ENCODE peak calls at places on chromosomes 16 and 17, in four cellular contexts. K, R, Q and L are unnamed samples.

GRCh38 chr17:15213381-15214087 is 51.6 kb downstream of the PMP22 start:
- DNase-seq in K (no peak), R (peak; percentile 16), Q (peak; percentile 60), L (no peak)

GRCh38 chr16:64269756-64270155 is 852.1 kb downstream of the CDH11 start:
- DNase-seq in K (no peak), R (peak; percentile 19), Q (no peak), L (no peak)

GRCh38 chr16:31215287-31216115 is 1.4 kb downstream of the PYDC1 start:
- DNase-seq in K (peak; percentile 86), R (peak; percentile 55), Q (peak; percentile 85), L (peak; percentile 92)

GRCh38 chr16:67446968-67447507 is 16.1 kb downstream of the HSD11B2 start:
- DNase-seq in K (no peak), R (no peak), Q (no peak), L (no peak)

GRCh38 chr17:622356-622755 is 92.3 kb downstream of the VPS53 start:
- DNase-seq in K (no peak), R (peak; percentile 87), Q (peak; percentile 29), L (no peak)

GRCh38 chr16:66254751-66255150 is 111.7 kb upstream of the CDH5 start:
- DNase-seq in K (no peak), R (peak; percentile 56), Q (no peak), L (no peak)

GRCh38 chr16:77905356-77905920 is 116.9 kb upstream of the CLEC3A start:
- DNase-seq in K (no peak), R (no peak), Q (no peak), L (no peak)

GRCh38 chr17:1180958-1181768 is 1.4 kb upstream of the ABR start:
- DNase-seq in K (peak; percentile 69), R (no peak), Q (peak; percentile 80), L (peak; percentile 91)

GRCh38 chr17:77145209-77145608 is 4.4 kb downstream of the SEC14L1 start:
- DNase-seq in K (no peak), R (no peak), Q (no peak), L (no peak)

GRCh38 chr16:1792836-1793577 is 498 bp downstream of the IGFALS start:
- DNase-seq in K (no peak), R (no peak), Q (no peak), L (no peak)

GRCh38 chr17:55418369-55419268 is 3.0 kb downstream of the MMD start:
- DNase-seq in K (no peak), R (no peak), Q (no peak), L (no peak)

GRCh38 chr16:2819939-2820835 is 3.1 kb downstream of the PRSS21 start:
- DNase-seq in K (no peak), R (no peak), Q (no peak), L (no peak)

GRCh38 chr17:77899494-77899893 is 59.0 kb upstream of the TNRC6C start:
- DNase-seq in K (no peak), R (no peak), Q (no peak), L (no peak)

GRCh38 chr17:67639555-67639954 is 78.2 kb upstream of the NOL11 start:
- DNase-seq in K (no peak), R (no peak), Q (no peak), L (no peak)

GRCh38 chr16:70795513-70795912 is 5.4 kb downstream of the VAC14 start:
- DNase-seq in K (no peak), R (no peak), Q (no peak), L (no peak)

GRCh38 chr17:59620064-59620359 is 317 bp downstream of the CLTC start:
- DNase-seq in K (no peak), R (no peak), Q (no peak), L (no peak)

GRCh38 chr17:80956321-80957190 is 35.1 kb upstream of the CHMP6 start:
- DNase-seq in K (no peak), R (no peak), Q (no peak), L (no peak)

GRCh38 chr17:38873646-38874380 is 4.0 kb downstream of the LASP1 start:
- DNase-seq in K (no peak), R (no peak), Q (no peak), L (peak; percentile 41)

GRCh38 chr17:19384723-19385391 is 2.1 kb downstream of the MFAP4 start:
- DNase-seq in K (no peak), R (peak; percentile 91), Q (peak; percentile 53), L (no peak)

GRCh38 chr16:68798398-68798797 is 44.9 kb upstream of the TANGO6 start:
- DNase-seq in K (no peak), R (no peak), Q (no peak), L (no peak)

GRCh38 chr17:50079334-50080095 is 15.6 kb upstream of the PDK2 start:
- DNase-seq in K (peak; percentile 91), R (no peak), Q (peak; percentile 80), L (peak; percentile 86)

GRCh38 chr16:46954562-46954961 is 18.9 kb downstream of the DNAJA2 start:
- DNase-seq in K (no peak), R (no peak), Q (no peak), L (no peak)

GRCh38 chr16:82657239-82657638 is 30.5 kb downstream of the CDH13 start:
- DNase-seq in K (no peak), R (peak; percentile 79), Q (no peak), L (no peak)

GRCh38 chr17:61461586-61461966 is 9.4 kb downstream of the TBX4 start:
- DNase-seq in K (no peak), R (no peak), Q (no peak), L (peak; percentile 50)

GRCh38 chr17:16989230-16989952 is 17.5 kb upstream of the TNFRSF13B start:
- DNase-seq in K (no peak), R (no peak), Q (no peak), L (peak; percentile 25)

GRCh38 chr17:83078378-83079339 is 750 bp upstream of the METRNL start:
- DNase-seq in K (no peak), R (no peak), Q (no peak), L (no peak)

GRCh38 chr17:40415390-40415789 is 2.3 kb downstream of the TOP2A start:
- DNase-seq in K (no peak), R (peak; percentile 59), Q (peak; percentile 45), L (no peak)

GRCh38 chr16:23801387-23801786 is 34.4 kb upstream of the PRKCB start:
- DNase-seq in K (peak; percentile 89), R (peak; percentile 51), Q (peak; percentile 68), L (peak; percentile 79)

GRCh38 chr17:72338847-72339790 is 218.3 kb downstream of the SOX9 start:
- DNase-seq in K (no peak), R (peak; percentile 97), Q (peak; percentile 97), L (no peak)

GRCh38 chr17:47251421-47251940 is 2.1 kb upstream of the ITGB3 start:
- DNase-seq in K (no peak), R (no peak), Q (peak; percentile 79), L (no peak)

GRCh38 chr16:16025214-16025968 is 76.0 kb downstream of the ABCC1 start:
- DNase-seq in K (no peak), R (peak; percentile 97), Q (no peak), L (no peak)

GRCh38 chr17:8586766-8587165 is 43.8 kb downstream of the MYH10 start:
- DNase-seq in K (no peak), R (no peak), Q (no peak), L (no peak)

GRCh38 chr17:8583954-8584353 is 46.6 kb downstream of the MYH10 start:
- DNase-seq in K (no peak), R (no peak), Q (peak; percentile 81), L (no peak)

GRCh38 chr17:8593276-8593675 is 37.2 kb downstream of the MYH10 start:
- DNase-seq in K (no peak), R (no peak), Q (no peak), L (no peak)

GRCh38 chr17:8585911-8586310 is 44.6 kb downstream of the MYH10 start:
- DNase-seq in K (no peak), R (no peak), Q (no peak), L (no peak)

GRCh38 chr17:8588877-8589276 is 41.6 kb downstream of the MYH10 start:
- DNase-seq in K (no peak), R (no peak), Q (no peak), L (no peak)
- H2AK5ac ChIP-seq in K (no peak overlapping the region), R (no peak overlapping the region), Q (no peak overlapping the region), L (no peak overlapping the region)

GRCh38 chr17:4530799-4531730 is 24.1 kb downstream of the MYBBP1A start:
- DNase-seq in K (no peak), R (no peak), Q (peak; percentile 37), L (no peak)
- H3K27ac ChIP-seq in K (no peak overlapping the region), R (no peak overlapping the region), Q (no peak overlapping the region), L (no peak overlapping the region)

DNA sequence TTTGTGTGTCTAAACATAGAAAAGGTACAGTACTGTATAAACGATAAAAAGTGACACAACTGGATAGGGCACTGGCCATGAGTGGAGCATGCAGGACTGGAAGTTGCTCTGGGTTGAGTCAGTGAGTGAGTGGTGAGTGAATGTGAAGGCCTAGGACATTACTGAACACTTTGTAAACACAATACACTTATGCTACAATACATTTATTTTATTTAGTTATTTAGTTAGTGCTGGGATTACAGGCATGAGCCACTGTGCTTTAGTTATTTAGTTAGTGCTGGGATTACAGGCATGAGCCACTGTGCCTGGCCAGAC is 4.6 kb downstream of the CFAP20 start:
- DNase-seq in K (no peak), R (peak; percentile 76), Q (no peak), L (no peak)
- H3K56ac ChIP-seq in K (no peak overlapping the region), R (no peak overlapping the region), Q (no peak overlapping the region), L (no peak overlapping the region)

DNA sequence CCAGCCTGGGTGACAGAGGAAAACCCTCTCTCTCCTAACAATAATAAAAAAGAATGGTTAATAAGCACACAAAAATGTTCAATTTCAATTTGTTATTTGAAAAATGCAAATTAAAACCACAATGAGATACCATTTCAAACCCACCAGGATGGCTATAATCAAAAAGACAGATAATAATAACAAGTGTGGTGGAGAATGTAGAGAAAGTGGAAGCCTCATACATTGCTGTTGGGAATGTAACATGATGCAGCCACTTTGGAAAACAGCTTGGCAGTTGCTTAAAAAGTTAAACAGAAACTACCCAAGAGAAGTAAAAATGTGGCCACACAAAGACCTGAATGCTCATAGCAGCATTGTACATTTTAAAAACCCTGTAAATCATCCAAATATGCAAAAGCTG is 51.8 kb upstream of the MAP3K14 start:
- DNase-seq in K (no peak), R (peak; percentile 92), Q (no peak), L (no peak)
- H2AK5ac ChIP-seq in K (no peak overlapping the region), R (no peak overlapping the region), Q (no peak overlapping the region), L (no peak overlapping the region)

GRCh38 chr16:89096768-89097527 is 3.3 kb downstream of the ACSF3 start:
- DNase-seq in K (no peak), R (peak; percentile 12), Q (no peak), L (no peak)
- H3K27ac ChIP-seq in K (no peak overlapping the region), R (no peak overlapping the region), Q (no peak overlapping the region), L (no peak overlapping the region)

GRCh38 chr16:13335894-13336293 is 434.5 kb downstream of the SHISA9 start:
- DNase-seq in K (no peak), R (no peak), Q (no peak), L (no peak)

GRCh38 chr16:13337482-13337881 is 436.1 kb downstream of the SHISA9 start:
- DNase-seq in K (no peak), R (no peak), Q (no peak), L (no peak)

GRCh38 chr16:13331918-13332317 is 430.5 kb downstream of the SHISA9 start:
- DNase-seq in K (no peak), R (no peak), Q (peak; percentile 51), L (no peak)

GRCh38 chr16:13333336-13333735 is 431.9 kb downstream of the SHISA9 start:
- DNase-seq in K (no peak), R (no peak), Q (no peak), L (no peak)

GRCh38 chr16:13332713-13333255 is 431.4 kb downstream of the SHISA9 start:
- DNase-seq in K (no peak), R (no peak), Q (peak; percentile 33), L (peak; percentile 73)
- H3K56ac ChIP-seq in K (no peak overlapping the region), R (no peak overlapping the region), Q (peak overlapping the region; percentile 29), L (no peak overlapping the region)